ENCODE peak calls at places on chromosomes 16 and 17, in nine cellular contexts. H is IMR-90, U is pancreas, R is lung, Z is Caco-2, C is tibial artery, T is H1, G is fibroblast of mammary gland, M is GM10248. J is an unnamed sample.

GRCh38 chr16:84486551-84487235 is 17.8 kb downstream of the MEAK7 start:
- DNase-seq in H (no peak), U (no peak), R (no peak), Z (no peak), C (no peak), T (peak), G (no peak), M (no peak), J (no peak)

GRCh38 chr16:57614546-57615343 is 13.7 kb upstream of the ADGRG1 start:
- DNase-seq in H (no peak), U (peak), R (no peak), Z (peak), C (no peak), T (peak), G (no peak), M (no peak), J (no peak)

GRCh38 chr16:57572978-57573733 is 30.7 kb downstream of the ADGRG5 start:
- DNase-seq in H (no peak), U (no peak), R (no peak), Z (no peak), C (no peak), T (no peak), G (no peak), M (no peak), J (no peak)

GRCh38 chr16:56771558-56772279 is 41.8 kb downstream of the NUP93 start:
- DNase-seq in H (peak), U (no peak), R (no peak), Z (no peak), C (no peak), T (no peak), G (no peak), M (no peak), J (no peak)

GRCh38 chr16:57574086-57574485 is 31.6 kb downstream of the ADGRG5 start:
- DNase-seq in H (no peak), U (no peak), R (no peak), Z (no peak), C (no peak), T (no peak), G (no peak), M (no peak), J (no peak)

GRCh38 chr16:24525970-24526559 is 13.3 kb upstream of the RBBP6 start:
- DNase-seq in H (no peak), U (peak), R (peak), Z (peak), C (no peak), T (peak), G (no peak), M (no peak), J (peak)

GRCh38 chr16:75733305-75734141 is 7.2 kb upstream of the CPHXL start:
- DNase-seq in H (peak), U (no peak), R (no peak), Z (peak), C (no peak), T (no peak), G (peak), M (no peak), J (peak)

GRCh38 chr17:61361084-61361483 is 38.6 kb upstream of the TBX2 start:
- DNase-seq in H (peak), U (no peak), R (no peak), Z (no peak), C (no peak), T (no peak), G (peak), M (no peak), J (peak)

GRCh38 chr17:4849011-4849536 is 15.9 kb downstream of the MINK1 start:
- DNase-seq in H (no peak), U (no peak), R (no peak), Z (peak), C (no peak), T (no peak), G (no peak), M (peak), J (peak)

GRCh38 chr17:81406117-81406953 is 11.1 kb downstream of the BAHCC1 start:
- DNase-seq in H (no peak), U (no peak), R (no peak), Z (no peak), C (no peak), T (no peak), G (no peak), M (no peak), J (no peak)

GRCh38 chr16:2778692-2778958 is 1.5 kb upstream of the ELOB start:
- DNase-seq in H (no peak), U (no peak), R (no peak), Z (no peak), C (no peak), T (no peak), G (no peak), M (no peak), J (no peak)

GRCh38 chr17:57471941-57472368 is 215.6 kb downstream of the MSI2 start:
- DNase-seq in H (no peak), U (no peak), R (no peak), Z (no peak), C (no peak), T (no peak), G (no peak), M (no peak), J (no peak)

GRCh38 chr17:76943781-76944213 is 75.6 kb downstream of the MGAT5B start:
- DNase-seq in H (no peak), U (no peak), R (no peak), Z (no peak), C (no peak), T (no peak), G (no peak), M (no peak), J (no peak)

GRCh38 chr16:14528306-14528948 is 101.6 kb downstream of the PARN start:
- DNase-seq in H (no peak), U (no peak), R (no peak), Z (no peak), C (no peak), T (no peak), G (no peak), M (no peak), J (no peak)

GRCh38 chr16:89798832-89799370 is 17.5 kb downstream of the FANCA start:
- DNase-seq in H (no peak), U (no peak), R (no peak), Z (no peak), C (no peak), T (no peak), G (no peak), M (no peak), J (no peak)

GRCh38 chr16:67190448-67191399 is 788 bp upstream of the EXOC3L1 start:
- DNase-seq in H (peak), U (no peak), R (no peak), Z (no peak), C (no peak), T (no peak), G (no peak), M (no peak), J (peak)

GRCh38 chr16:85759631-85760419 is 8.9 kb upstream of the C16orf74 start:
- DNase-seq in H (no peak), U (peak), R (no peak), Z (no peak), C (no peak), T (peak), G (no peak), M (peak), J (no peak)

GRCh38 chr17:46903762-46904672 is 18.9 kb upstream of the GOSR2 start:
- DNase-seq in H (no peak), U (no peak), R (no peak), Z (no peak), C (no peak), T (no peak), G (no peak), M (no peak), J (no peak)

GRCh38 chr17:19897108-19897854 is 29.5 kb upstream of the ULK2 start:
- DNase-seq in H (no peak), U (peak), R (peak), Z (no peak), C (no peak), T (no peak), G (peak), M (no peak), J (no peak)

GRCh38 chr16:78668393-78668792 is 568.9 kb downstream of the WWOX start:
- DNase-seq in H (no peak), U (no peak), R (no peak), Z (no peak), C (no peak), T (no peak), G (no peak), M (no peak), J (no peak)

GRCh38 chr16:23061669-23062068 is 87.6 kb downstream of the USP31 start:
- DNase-seq in H (peak), U (no peak), R (no peak), Z (no peak), C (no peak), T (no peak), G (no peak), M (no peak), J (no peak)

GRCh38 chr17:17752822-17753448 is 71.7 kb downstream of the RAI1 start:
- DNase-seq in H (no peak), U (no peak), R (no peak), Z (no peak), C (no peak), T (no peak), G (no peak), M (no peak), J (no peak)

GRCh38 chr17:46181940-46182339 is 11.3 kb downstream of the KANSL1 start:
- DNase-seq in H (no peak), U (no peak), R (no peak), Z (no peak), C (no peak), T (no peak), G (no peak), M (no peak), J (no peak)

GRCh38 chr17:20098314-20098713 is 89.2 kb downstream of the SPECC1 start:
- DNase-seq in H (no peak), U (no peak), R (no peak), Z (no peak), C (no peak), T (no peak), G (no peak), M (no peak), J (no peak)

GRCh38 chr16:79943738-79944137 is 343.2 kb upstream of the MAF start:
- DNase-seq in H (no peak), U (no peak), R (no peak), Z (no peak), C (no peak), T (no peak), G (no peak), M (no peak), J (no peak)

GRCh38 chr16:89052191-89052787 is 41.4 kb upstream of the ACSF3 start:
- DNase-seq in H (no peak), U (no peak), R (no peak), Z (no peak), C (no peak), T (no peak), G (no peak), M (no peak), J (no peak)

DNA sequence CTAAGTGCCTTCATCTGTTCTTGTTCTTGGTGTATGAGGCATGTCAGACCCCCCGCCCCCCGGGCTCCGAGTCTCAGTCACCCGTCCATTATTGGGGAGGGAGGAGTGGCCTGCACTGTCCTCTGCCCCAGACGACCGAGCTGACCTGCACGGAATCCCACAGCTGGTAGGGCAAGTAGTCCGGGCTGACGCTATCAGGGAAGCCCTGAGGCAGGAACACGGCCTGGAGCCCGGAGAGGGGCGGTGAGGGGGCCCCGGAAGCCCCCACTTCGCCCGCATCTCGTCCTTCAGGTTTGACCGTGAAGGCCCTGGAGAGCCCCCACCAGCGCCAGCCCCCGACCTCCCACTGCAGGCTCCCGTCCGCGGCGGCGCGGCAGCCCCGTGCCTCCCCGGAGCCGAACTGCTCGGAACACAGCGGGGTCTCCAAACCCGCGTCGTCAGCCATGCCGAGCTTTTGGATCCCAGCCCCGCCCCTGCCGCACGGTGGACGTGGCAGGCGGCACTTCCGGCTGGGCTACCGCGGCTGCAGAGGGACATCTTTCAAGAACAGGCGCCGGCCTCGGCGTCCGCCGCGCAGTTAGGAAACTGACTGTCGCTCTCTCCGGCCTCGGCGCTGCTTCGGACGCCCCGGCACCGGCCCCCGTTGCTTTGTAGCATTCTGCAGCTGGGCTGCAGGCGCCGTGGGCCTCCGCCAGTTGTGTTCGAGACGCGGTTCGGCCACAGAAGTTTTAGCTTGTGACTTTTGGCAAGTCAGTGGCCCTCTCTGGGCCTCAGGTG is at the start of gene RUSF1:
- DNase-seq in H (peak), U (peak), R (peak), Z (peak), C (peak), T (peak), G (peak), M (peak), J (peak)
- TF ChIP-seq CTCF in H (no peak), U (no peak), R (no peak), Z (no peak), C (no peak), T (no peak), G (no peak), M (no peak), J (no peak)

DNA sequence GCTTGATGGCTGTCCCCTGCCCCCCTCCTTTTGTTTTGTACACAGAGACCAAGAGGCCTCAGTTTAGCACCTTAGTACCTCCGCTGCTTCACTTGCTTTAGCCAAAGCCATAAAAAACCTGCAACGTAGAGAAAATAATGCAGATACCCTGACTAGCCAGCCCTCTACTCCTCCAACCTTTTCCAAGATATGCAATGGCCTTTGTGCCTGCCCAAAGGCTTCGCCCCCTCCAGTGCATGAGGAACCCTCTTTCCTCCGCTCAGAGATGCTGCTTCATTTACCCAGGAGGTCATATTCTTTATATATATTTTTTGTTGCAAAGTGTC is 17.0 kb downstream of the CNTNAP1 start:
- DNase-seq in H (no peak), U (no peak), R (no peak), Z (no peak), C (no peak), T (no peak), G (no peak), M (no peak), J (no peak)
- TF ChIP-seq CTCF in H (no peak), U (no peak), R (no peak), Z (no peak), C (no peak), T (no peak), G (no peak), M (no peak), J (no peak)

DNA sequence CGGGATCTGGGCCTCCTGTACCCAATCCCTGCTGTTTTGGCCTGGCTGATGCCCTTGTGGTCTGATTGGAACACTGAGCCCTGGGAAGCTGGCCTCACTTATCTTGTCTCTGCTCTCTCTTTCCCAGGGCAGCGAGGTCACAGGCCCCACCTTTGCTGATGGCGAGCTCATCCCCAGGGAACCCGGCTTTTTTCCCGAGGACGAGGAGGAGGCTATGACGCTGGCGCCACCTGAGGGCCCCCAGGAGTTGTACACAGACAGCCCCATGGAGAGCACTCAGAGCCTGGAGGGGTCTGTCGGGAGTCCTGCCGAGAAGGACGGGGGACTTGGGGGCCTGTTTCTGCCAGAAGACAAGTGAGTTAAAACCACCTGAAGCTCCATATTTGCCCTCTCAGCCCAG is 126.0 kb downstream of the RAB11FIP4 start:
- DNase-seq in H (no peak), U (no peak), R (no peak), Z (peak), C (no peak), T (peak), G (no peak), M (no peak), J (no peak)
- TF ChIP-seq CTCF in H (peak), U (no peak), R (no peak), Z (peak), C (no peak), T (peak), G (peak), M (peak), J (peak)

GRCh38 chr16:27257271-27257670 is 11.3 kb downstream of the NSMCE1 start:
- DNase-seq in H (no peak), U (no peak), R (no peak), Z (no peak), C (no peak), T (no peak), G (no peak), M (no peak), J (no peak)

GRCh38 chr16:27258241-27258734 is 10.3 kb downstream of the NSMCE1 start:
- DNase-seq in H (peak), U (no peak), R (no peak), Z (no peak), C (no peak), T (no peak), G (no peak), M (no peak), J (peak)

GRCh38 chr16:27256861-27257260 is 11.7 kb downstream of the NSMCE1 start:
- DNase-seq in H (no peak), U (no peak), R (no peak), Z (no peak), C (no peak), T (no peak), G (no peak), M (no peak), J (no peak)

GRCh38 chr16:27264151-27264550 is 4.4 kb downstream of the NSMCE1 start:
- DNase-seq in H (peak), U (no peak), R (no peak), Z (peak), C (no peak), T (no peak), G (peak), M (no peak), J (peak)

DNA sequence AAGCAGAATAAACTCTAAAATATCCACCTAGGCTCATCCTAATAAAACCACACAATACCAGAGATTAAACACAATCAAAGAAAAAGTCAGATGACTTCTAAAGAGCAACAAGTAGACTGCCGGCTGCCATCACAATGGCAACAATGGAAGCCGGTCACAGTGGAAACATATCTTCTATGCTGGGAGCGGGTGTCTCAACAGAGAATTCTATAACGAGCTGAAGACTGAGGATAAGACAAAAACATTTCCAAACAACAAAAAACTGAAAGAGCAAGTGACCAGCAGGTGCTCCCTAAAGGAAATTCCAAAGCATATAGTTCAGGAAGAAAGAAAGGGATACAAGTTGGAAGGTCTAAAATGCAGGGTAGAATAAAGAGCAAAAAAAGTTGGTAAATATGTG is 8.9 kb downstream of the NSMCE1 start:
- DNase-seq in H (no peak), U (no peak), R (no peak), Z (no peak), C (no peak), T (peak), G (no peak), M (no peak), J (no peak)
- TF ChIP-seq CTCF in H (no peak), U (no peak), R (no peak), Z (no peak), C (no peak), T (no peak), G (no peak), M (no peak), J (no peak)

GRCh38 chr16:16143038-16143763 is 80.1 kb downstream of the ABCC6 start:
- DNase-seq in H (no peak), U (no peak), R (no peak), Z (no peak), C (no peak), T (peak), G (no peak), M (no peak), J (no peak)
- TF ChIP-seq CTCF in H (peak), U (no peak), R (no peak), Z (peak), C (no peak), T (peak), G (peak), M (peak), J (peak)

DNA sequence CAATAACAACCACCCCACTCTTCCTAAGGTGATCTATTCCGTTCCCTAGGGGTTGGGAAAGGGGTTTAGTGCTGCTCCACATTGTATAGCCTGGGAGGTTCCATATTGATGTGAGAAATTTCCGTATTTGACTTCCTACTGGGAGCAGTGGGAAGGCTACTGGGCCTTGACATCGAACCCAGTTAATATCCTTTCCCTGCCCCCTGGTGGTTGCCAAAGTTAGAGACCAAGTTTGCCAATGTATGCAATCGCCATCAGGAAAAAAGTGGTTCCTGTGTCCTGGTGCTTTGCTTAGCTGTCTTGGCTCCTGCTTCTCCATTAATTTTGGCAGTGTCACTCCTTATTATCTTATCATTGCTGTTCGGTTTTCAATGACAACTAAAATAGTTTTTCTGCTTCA is 914.9 kb downstream of the KCNJ2 start:
- DNase-seq in H (peak), U (peak), R (peak), Z (peak), C (no peak), T (peak), G (peak), M (no peak), J (peak)
- TF ChIP-seq CTCF in H (peak), U (no peak), R (no peak), Z (peak), C (no peak), T (peak), G (peak), M (peak), J (peak)

DNA sequence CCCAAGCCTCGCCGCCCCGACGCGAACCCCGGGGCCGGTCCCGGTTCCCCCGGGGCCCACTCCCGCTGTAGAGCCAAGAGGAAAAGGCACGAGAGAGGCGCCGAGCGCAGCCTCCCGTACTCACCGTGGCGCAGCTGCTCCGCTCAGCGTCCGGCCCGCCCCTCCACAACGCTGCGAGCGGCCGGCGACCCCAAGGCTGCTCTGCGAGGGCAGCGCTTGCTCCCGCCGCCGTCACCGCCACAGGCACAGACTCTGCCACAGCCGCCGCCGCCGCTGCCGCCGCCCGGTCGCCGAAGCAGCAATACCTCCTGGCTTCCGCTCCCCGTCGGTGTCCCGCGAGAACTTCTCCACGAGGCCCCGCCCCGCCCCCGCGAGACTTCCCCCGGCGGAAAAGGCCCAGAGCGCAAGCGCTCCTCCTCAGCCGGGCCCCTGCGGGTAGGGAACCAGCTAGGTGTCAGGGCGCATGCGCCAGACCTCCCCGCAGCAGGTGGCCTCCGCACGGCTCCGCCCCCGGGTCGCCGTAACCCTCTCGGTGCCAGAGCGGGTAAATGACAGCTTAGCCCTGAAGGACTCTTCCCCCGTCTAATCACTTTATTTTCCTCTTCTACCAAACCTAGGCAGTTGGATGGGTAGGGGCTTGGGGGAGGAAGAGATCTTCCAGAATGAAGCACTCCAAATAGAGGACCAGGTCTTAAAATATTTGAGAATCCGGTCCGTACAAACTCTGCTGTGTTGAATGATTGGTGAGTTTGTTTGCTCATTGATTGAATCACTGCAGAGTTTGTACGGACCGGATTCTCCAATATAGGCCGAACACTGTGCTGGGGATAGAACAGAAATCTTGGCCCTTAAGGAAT is at the start of gene GRB2:
- DNase-seq in H (peak), U (peak), R (peak), Z (peak), C (peak), T (peak), G (peak), M (peak), J (peak)
- TF ChIP-seq CTCF in H (no peak), U (no peak), R (peak), Z (no peak), C (no peak), T (no peak), G (no peak), M (no peak), J (no peak)

J was measured in fibroblast of the aortic adventitia.